ENCODE peak calls at places on chromosomes 13 and 19, in ten cellular contexts. Q is IMR-90; J is AG04449; F is upper lobe of right lung; E is glutamatergic neuron; C is fibroblast of the aortic adventitia; Y is activated CD8-positive, alpha-beta T cell treated with anti-CD3 and anti-CD28 coated beads for 36 hours; L is AG10803; Z is tibial artery; O is colonic mucosa. T is an unnamed sample.

GRCh38 chr19:7979011-7979410 is 26.4 kb downstream of the ELAVL1 start:
- DNase-seq in Q (no peak), J (no peak), F (no peak), Z (no peak), C (no peak), Y (no peak), O (no peak), L (no peak), E (peak), T (no peak)

GRCh38 chr19:56983148-56983547 is 136.6 kb upstream of the USP29 start:
- DNase-seq in F (no peak), Y (no peak), Z (no peak), O (no peak), L (no peak), C (no peak), J (no peak), Q (no peak), E (no peak), T (no peak)

GRCh38 chr13:92900455-92900854 is 326.2 kb upstream of the GPC6 start:
- DNase-seq in L (no peak), Z (no peak), F (no peak), Q (no peak), C (peak), E (no peak), O (no peak), Y (no peak), J (no peak), T (no peak)

GRCh38 chr19:13783565-13784500 is 9.6 kb downstream of the C19orf53 start:
- DNase-seq in Q (no peak), O (no peak), Y (no peak), C (no peak), L (no peak), Z (no peak), J (no peak), F (no peak), E (no peak), T (no peak)

GRCh38 chr19:2494084-2494446 is 18.1 kb downstream of the GADD45B start:
- DNase-seq in F (no peak), O (no peak), C (peak), Z (no peak), L (peak), Q (peak), Y (no peak), J (no peak), E (no peak), T (no peak)

GRCh38 chr13:112619730-112620639 is 32.0 kb upstream of the TUBGCP3 start:
- DNase-seq in L (peak), Z (no peak), O (no peak), F (no peak), Y (no peak), E (no peak), Q (no peak), C (peak), J (no peak), T (peak)

GRCh38 chr13:110714798-110715394 is 1.4 kb downstream of the ING1 start:
- DNase-seq in Y (peak), Q (peak), J (no peak), F (peak), O (peak), Z (peak), E (peak), L (no peak), C (peak), T (peak)

GRCh38 chr19:16319466-16319865 is 5.2 kb upstream of the KLF2 start:
- DNase-seq in Q (peak), Y (peak), L (peak), E (no peak), C (no peak), O (no peak), J (no peak), F (no peak), Z (no peak), T (no peak)

GRCh38 chr13:26513931-26514330 is 43.6 kb upstream of the WASF3 start:
- DNase-seq in C (no peak), J (no peak), Y (no peak), Q (no peak), Z (no peak), L (no peak), O (no peak), E (no peak), F (no peak), T (no peak)

GRCh38 chr13:75372517-75372916 is 109.5 kb downstream of the TBC1D4 start:
- DNase-seq in O (peak), Z (no peak), J (no peak), E (no peak), Y (peak), Q (peak), L (peak), C (peak), F (no peak), T (no peak)

GRCh38 chr13:52921194-52921593 is 72.8 kb upstream of the PCDH8 start:
- DNase-seq in Q (no peak), J (no peak), E (no peak), Y (no peak), O (no peak), F (no peak), L (no peak), Z (no peak), C (no peak), T (no peak)

GRCh38 chr19:21210037-21210621 is 68.3 kb downstream of the ZNF431 start:
- DNase-seq in Z (no peak), O (no peak), Q (no peak), L (no peak), E (no peak), J (no peak), F (no peak), Y (no peak), C (no peak), T (no peak)

DNA sequence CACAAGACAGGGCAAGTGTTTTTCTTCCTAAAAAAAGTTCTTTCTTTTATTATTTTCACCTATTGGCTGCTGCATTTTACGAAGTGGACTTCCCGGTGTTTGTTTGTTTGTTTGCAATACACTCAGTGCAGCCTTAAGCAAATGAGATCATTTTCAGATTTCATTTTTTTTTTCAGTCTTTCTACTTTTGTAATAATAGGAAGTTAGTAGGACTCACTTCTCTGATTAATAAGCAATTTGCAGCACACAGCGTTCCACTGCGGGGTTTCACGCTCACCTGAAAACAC is 128.3 kb downstream of the STK24 start:
- DNase-seq in Q (no peak), L (no peak), C (no peak), Y (no peak), E (no peak), F (no peak), J (no peak), Z (no peak), O (no peak), T (no peak)
- TF ChIP-seq CTCF in Q (no peak), L (no peak), C (no peak), Y (no peak), E (peak), F (no peak), J (no peak), Z (no peak), O (no peak), T (no peak)

GRCh38 chr19:577439-578392 is 5.3 kb downstream of the BSG start:
- DNase-seq in O (no peak), F (no peak), Z (no peak), C (no peak), E (no peak), J (no peak), Q (no peak), L (no peak), Y (no peak), T (no peak)
- TF ChIP-seq CTCF in O (no peak), F (no peak), Z (no peak), C (no peak), E (no peak), J (no peak), Q (no peak), L (no peak), Y (no peak), T (no peak)

GRCh38 chr13:30738526-30738925 is 3.2 kb downstream of the ALOX5AP start:
- DNase-seq in Y (no peak), C (no peak), F (no peak), Q (no peak), L (no peak), J (no peak), O (no peak), Z (no peak), E (peak), T (no peak)

GRCh38 chr13:30738946-30739528 is 3.7 kb downstream of the ALOX5AP start:
- DNase-seq in L (no peak), F (no peak), E (no peak), J (no peak), C (no peak), O (no peak), Y (no peak), Z (no peak), Q (no peak), T (no peak)

GRCh38 chr13:30742896-30743295 is 7.6 kb downstream of the ALOX5AP start:
- DNase-seq in Q (no peak), C (no peak), L (no peak), J (no peak), E (no peak), F (no peak), O (no peak), Z (no peak), Y (no peak), T (no peak)

GRCh38 chr13:30737511-30738342 is 2.4 kb downstream of the ALOX5AP start:
- DNase-seq in E (no peak), J (no peak), Y (peak), Q (no peak), C (no peak), Z (no peak), L (no peak), O (no peak), F (no peak), T (no peak)

GRCh38 chr13:30739646-30740642 is 4.6 kb downstream of the ALOX5AP start:
- DNase-seq in J (no peak), Z (no peak), Q (peak), Y (peak), C (peak), E (no peak), F (no peak), L (peak), O (no peak), T (no peak)
- TF ChIP-seq CTCF in J (no peak), Z (no peak), Q (no peak), Y (no peak), C (no peak), E (no peak), F (no peak), L (no peak), O (no peak), T (no peak)

DNA sequence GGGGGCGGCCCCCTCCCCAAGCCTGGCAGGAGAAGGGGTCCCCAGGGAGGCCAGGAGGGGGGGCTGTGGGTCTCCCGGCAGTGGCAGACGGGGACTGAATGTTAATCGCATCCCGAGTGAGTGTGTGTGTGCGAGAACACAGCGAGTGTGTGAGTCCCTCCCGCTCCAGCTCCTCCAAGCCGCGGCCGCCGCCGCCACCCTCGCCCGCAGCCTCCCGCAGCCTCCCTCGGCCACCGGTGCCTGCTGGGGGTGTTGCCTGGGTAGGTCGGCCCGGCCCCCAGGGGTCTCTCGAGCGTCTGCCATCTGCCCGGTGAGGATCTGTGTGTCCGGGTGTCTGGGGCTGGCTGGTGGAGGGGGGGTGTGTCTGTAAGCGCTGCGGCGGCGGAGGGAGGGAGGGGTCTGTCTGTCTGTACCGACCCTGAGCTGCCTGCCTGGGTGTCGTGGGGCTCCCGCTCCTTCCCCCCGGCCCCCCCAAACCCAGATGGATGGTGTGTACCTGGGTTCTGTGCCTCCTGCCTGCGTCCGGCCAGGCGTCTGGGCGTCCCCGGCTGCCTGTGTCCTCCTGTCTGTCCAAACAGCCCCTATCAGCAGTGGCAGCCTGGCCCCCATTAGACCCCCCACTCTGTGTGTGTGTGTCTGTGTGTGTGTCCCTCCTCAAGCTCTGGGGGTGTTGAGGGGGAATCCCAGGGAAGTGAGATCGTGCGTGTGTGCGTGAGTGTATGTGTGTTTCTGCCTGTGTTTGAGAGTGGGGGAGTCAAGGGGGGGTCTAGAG is at the start of gene GRIN2D:
- DNase-seq in C (no peak), F (no peak), O (no peak), J (no peak), E (peak), Q (peak), L (peak), Y (peak), Z (no peak), T (no peak)
- TF ChIP-seq CTCF in C (no peak), F (no peak), O (no peak), J (peak), E (no peak), Q (peak), L (no peak), Y (no peak), Z (no peak), T (no peak)

DNA sequence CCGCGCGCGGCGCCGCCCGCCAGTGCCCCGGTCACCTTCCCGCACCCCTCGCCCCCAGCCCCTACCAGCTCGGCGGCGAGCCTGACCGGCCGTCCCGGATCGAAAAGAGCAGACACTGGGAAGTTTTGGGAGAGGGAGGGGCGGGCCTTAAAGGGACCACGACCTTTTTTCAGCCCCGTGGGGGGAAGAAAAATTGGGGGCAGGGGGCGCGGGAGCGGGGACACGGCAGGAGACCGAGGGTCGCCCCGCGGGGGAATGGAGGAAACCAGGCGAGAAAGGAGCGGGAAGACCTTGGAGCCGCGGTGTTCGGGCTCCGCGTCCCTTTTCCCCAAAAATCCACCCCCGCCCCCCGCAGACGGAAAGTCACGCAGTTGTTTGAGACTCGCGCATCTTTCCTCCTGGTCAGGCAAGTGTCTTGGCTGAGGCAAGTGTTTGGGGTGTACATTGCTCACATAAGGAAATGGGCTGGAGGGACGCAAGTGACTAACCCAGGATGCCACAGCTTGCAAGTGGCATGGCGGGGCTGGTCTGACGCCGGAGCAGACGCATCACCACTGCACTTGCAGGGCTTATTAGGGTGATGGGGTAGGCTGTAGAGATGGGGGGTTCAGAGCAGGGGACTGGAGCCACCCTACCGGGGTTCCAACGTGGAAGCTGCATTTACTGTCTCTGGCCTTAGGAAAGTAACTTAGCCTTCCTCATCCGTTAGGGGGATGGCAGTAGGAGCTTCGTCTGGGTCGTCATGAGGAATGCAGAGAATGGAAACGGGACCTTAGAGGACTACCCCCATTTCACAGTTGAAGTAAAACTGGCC is 2.7 kb upstream of the HNRNPL start:
- DNase-seq in E (peak), O (peak), Q (peak), J (no peak), L (peak), F (peak), C (peak), Z (peak), Y (peak), T (peak)
- TF ChIP-seq CTCF in E (no peak), O (no peak), Q (no peak), J (no peak), L (no peak), F (no peak), C (no peak), Z (no peak), Y (no peak), T (no peak)

T was measured in mesothelial cell of epicardium.